ENCODE peak calls at places on chromosomes 12 and 14, in four cellular contexts. One of them, this sample, is unnamed.
A peak's percentile ranks its signal among the peaks of the same experiment; 100 is the strongest.

GRCh38 chr12:113388351-113388750 is 15.3 kb downstream of the SDS start:
- DNase-seq in K562: no peak
- DNase-seq in GM12878: no peak
- DNase-seq in HepG2: no peak
- DNase-seq in this sample: no peak

GRCh38 chr12:20863056-20863455 is 52.6 kb downstream of the SLCO1B3 start:
- DNase-seq in K562: no peak
- DNase-seq in GM12878: no peak
- DNase-seq in HepG2: no peak
- DNase-seq in this sample: no peak

GRCh38 chr14:40574780-40575179 is 1031.9 kb upstream of the LRFN5 start:
- DNase-seq in K562: no peak
- DNase-seq in GM12878: no peak
- DNase-seq in HepG2: no peak
- DNase-seq in this sample: no peak

GRCh38 chr12:79375050-79375449 is 315.7 kb downstream of the PAWR start:
- DNase-seq in K562: no peak
- DNase-seq in GM12878: no peak
- DNase-seq in HepG2: no peak
- DNase-seq in this sample: no peak

GRCh38 chr12:103268831-103269514 is 226.8 kb downstream of the C12orf42 start:
- DNase-seq in K562: no peak
- DNase-seq in GM12878: no peak
- DNase-seq in HepG2: no peak
- DNase-seq in this sample: no peak

GRCh38 chr12:124231980-124232653 is 62.8 kb upstream of the RFLNA start:
- DNase-seq in K562: no peak
- DNase-seq in GM12878: no peak
- DNase-seq in HepG2: no peak
- DNase-seq in this sample: no peak

GRCh38 chr14:81942071-81942470 is 408.4 kb upstream of the SEL1L start:
- DNase-seq in K562: no peak
- DNase-seq in GM12878: no peak
- DNase-seq in HepG2: no peak
- DNase-seq in this sample: no peak

GRCh38 chr12:121224591-121224990 is 14.7 kb downstream of the P2RX4 start:
- DNase-seq in K562: no peak
- DNase-seq in GM12878: no peak
- DNase-seq in HepG2: no peak
- DNase-seq in this sample: no peak

GRCh38 chr12:99087278-99087677 is 442.2 kb downstream of the APAF1 start:
- DNase-seq in K562: no peak
- DNase-seq in GM12878: no peak
- DNase-seq in HepG2: no peak
- DNase-seq in this sample: no peak

GRCh38 chr12:76568888-76569551 is 9.4 kb upstream of the OSBPL8 start:
- DNase-seq in K562: no peak
- DNase-seq in GM12878: no peak
- DNase-seq in HepG2: no peak
- DNase-seq in this sample: no peak

GRCh38 chr12:91931110-91931509 is 214.5 kb downstream of the BTG1 start:
- DNase-seq in K562: no peak
- DNase-seq in GM12878: no peak
- DNase-seq in HepG2: no peak
- DNase-seq in this sample: no peak

GRCh38 chr14:67191768-67192290 is 2.6 kb downstream of the GARIN2 start:
- DNase-seq in K562: no peak
- DNase-seq in GM12878: no peak
- DNase-seq in HepG2: no peak
- DNase-seq in this sample: no peak

GRCh38 chr12:53217930-53218307 is 10.9 kb upstream of the ITGB7 start:
- DNase-seq in K562: no peak
- DNase-seq in GM12878: no peak
- DNase-seq in HepG2: no peak
- DNase-seq in this sample: no peak

DNA sequence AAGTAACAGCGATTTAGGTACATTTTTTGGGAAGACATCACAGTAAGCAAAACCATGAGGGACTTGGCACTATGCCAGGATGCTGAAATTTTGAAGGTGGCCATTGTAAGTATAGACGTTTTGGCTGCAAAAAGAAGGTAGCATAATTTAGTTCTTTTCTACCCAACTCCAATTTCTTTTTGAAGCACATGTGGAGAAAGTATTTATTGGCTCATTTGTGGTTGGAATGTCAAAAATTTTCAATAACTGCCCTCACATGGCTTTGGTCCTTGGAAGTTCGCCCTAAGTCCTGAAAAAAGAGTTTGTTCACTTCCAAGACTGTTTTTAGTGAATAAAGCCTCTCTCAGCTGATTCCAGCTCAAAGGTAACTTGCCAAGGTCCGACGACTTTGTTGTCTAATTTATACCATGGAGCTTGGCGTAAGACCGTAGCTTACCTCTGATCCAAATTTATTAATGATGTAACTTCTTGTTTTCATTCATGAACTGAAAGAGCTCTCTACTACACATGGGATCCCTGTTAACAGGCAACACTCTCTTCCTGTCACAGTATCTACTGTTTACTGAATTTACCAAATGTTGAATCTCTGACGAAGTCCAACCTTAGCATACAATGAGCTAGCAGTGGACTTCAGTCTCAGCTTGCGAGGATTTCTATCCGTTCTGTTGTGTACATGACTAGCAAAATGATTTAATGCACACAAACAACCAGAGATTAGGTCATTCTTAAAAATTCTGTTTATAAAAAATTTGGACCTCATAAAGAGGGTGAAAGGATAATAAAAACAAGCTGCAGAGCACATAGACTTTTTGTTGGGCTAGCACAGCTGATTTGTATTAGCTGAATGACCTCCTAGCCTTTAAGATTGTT is 49.0 kb downstream of the MSRB3 start:
- DNase-seq in K562: no peak
- DNase-seq in GM12878: no peak
- DNase-seq in HepG2: peak; percentile 97
- DNase-seq in this sample: no peak
- TF ChIP-seq TARDBP in K562: no peak
- TF ChIP-seq TARDBP in GM12878: no peak
- TF ChIP-seq TARDBP in HepG2: peak; percentile 41
- TF ChIP-seq TARDBP in this sample: no peak

DNA sequence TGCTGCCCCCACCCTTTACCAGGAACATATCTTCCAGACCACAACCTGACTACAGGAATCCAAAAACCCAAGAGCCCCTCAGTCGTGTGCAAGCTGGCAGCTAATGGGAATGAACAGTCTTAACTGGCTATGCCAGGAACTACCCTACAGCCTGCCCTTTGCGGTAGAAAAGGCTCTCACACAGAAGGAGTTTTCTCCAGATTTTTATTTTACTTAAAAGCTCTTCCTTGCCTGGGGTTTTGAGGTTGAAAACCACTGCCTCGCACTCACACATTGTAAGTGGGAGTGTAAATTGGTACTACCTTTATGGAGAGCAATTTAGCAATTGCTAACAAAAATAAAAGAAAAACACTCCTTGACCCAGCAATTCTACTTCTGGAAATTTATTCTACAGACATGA is 28.2 kb downstream of the PITPNM2 start:
- DNase-seq in K562: no peak
- DNase-seq in GM12878: no peak
- DNase-seq in HepG2: no peak
- DNase-seq in this sample: no peak
- TF ChIP-seq BHLHE40 in K562: no peak
- TF ChIP-seq BHLHE40 in GM12878: no peak
- TF ChIP-seq BHLHE40 in HepG2: no peak
- TF ChIP-seq BHLHE40 in this sample: no peak

GRCh38 chr12:4084631-4085030 is 188.9 kb upstream of the CCND2 start:
- DNase-seq in K562: no peak
- DNase-seq in GM12878: no peak
- DNase-seq in HepG2: no peak
- DNase-seq in this sample: no peak
- TF ChIP-seq TARDBP in K562: no peak
- TF ChIP-seq TARDBP in GM12878: no peak
- TF ChIP-seq TARDBP in HepG2: no peak
- TF ChIP-seq TARDBP in this sample: no peak

GRCh38 chr14:52329678-52330376 is 15.7 kb downstream of the PTGER2 start:
- DNase-seq in K562: no peak
- DNase-seq in GM12878: no peak
- DNase-seq in HepG2: no peak
- DNase-seq in this sample: no peak

GRCh38 chr14:52325126-52325525 is 11.0 kb downstream of the PTGER2 start:
- DNase-seq in K562: no peak
- DNase-seq in GM12878: peak; percentile 92
- DNase-seq in HepG2: no peak
- DNase-seq in this sample: no peak

GRCh38 chr14:52327374-52328226 is 13.5 kb downstream of the PTGER2 start:
- DNase-seq in K562: no peak
- DNase-seq in GM12878: no peak
- DNase-seq in HepG2: no peak
- DNase-seq in this sample: no peak

GRCh38 chr14:52325632-52326031 is 11.5 kb downstream of the PTGER2 start:
- DNase-seq in K562: no peak
- DNase-seq in GM12878: no peak
- DNase-seq in HepG2: no peak
- DNase-seq in this sample: no peak

GRCh38 chr14:52328286-52328685 is 14.2 kb downstream of the PTGER2 start:
- DNase-seq in K562: no peak
- DNase-seq in GM12878: no peak
- DNase-seq in HepG2: no peak
- DNase-seq in this sample: no peak
- TF ChIP-seq BHLHE40 in K562: no peak
- TF ChIP-seq BHLHE40 in GM12878: no peak
- TF ChIP-seq BHLHE40 in HepG2: no peak
- TF ChIP-seq BHLHE40 in this sample: no peak

DNA sequence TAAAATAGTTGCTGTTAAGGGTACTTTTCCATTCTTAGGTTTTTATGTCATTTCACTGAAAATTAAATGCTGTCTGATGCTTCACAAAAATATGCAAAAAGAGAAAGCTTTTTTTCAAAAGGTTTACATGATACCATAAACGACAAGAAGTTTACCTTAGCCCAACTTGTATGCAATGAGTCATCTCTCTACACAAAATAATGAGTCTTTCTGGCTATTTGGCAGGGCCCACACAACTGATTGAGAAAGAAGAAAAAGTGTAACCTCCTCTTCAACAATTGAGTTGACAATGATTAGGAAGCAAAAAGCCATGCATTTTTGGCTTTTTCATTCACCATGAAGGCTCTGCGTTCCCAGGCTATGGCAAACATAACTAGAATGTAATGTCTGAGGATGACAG is 165.4 kb upstream of the CPNE8 start:
- DNase-seq in K562: no peak
- DNase-seq in GM12878: no peak
- DNase-seq in HepG2: no peak
- DNase-seq in this sample: no peak
- TF ChIP-seq TARDBP in K562: no peak
- TF ChIP-seq TARDBP in GM12878: no peak
- TF ChIP-seq TARDBP in HepG2: no peak
- TF ChIP-seq TARDBP in this sample: no peak

DNA sequence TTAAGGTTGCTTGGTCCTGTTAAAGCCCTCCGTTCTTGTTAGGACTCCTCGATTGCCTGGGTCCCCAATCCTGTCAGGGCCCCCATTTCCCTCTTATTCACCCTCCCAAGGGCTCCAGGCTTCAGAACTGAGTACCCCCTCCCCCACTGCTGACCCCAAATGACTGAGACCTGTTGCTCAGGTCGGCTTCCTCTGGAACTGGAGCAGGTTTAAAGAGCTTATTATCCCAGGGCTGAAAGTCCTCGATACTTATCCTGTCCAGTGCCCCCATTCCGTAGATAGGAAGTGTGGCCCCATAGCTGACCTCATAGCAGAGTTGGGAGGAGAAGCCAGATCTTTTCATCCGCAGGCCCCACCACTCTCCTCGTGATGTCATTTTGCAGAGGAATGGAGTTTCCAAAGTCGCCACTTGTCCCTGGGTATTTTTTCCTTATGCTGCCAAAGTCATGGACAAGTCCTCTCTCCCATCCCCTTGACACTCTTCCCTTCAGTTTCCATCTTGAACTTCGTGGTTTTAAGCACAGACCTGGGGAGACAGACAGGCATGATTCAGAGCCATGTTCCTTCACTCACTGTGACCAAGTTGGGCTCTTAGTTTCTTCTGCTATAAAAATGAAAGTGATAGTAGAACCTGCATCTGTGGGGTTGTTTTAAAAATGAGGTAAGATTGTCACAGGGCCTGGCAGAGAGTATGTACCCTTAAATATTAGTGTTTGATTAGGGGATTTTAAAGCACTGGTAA is 1.2 kb downstream of the USP30 start:
- DNase-seq in K562: peak; percentile 29
- DNase-seq in GM12878: peak; percentile 28
- DNase-seq in HepG2: peak; percentile 49
- DNase-seq in this sample: no peak
- TF ChIP-seq BHLHE40 in K562: no peak
- TF ChIP-seq BHLHE40 in GM12878: no peak
- TF ChIP-seq BHLHE40 in HepG2: no peak
- TF ChIP-seq BHLHE40 in this sample: no peak

GRCh38 chr12:51593539-51593938 is 2.5 kb downstream of the SCN8A start:
- DNase-seq in K562: no peak
- DNase-seq in GM12878: no peak
- DNase-seq in HepG2: peak; percentile 20
- DNase-seq in this sample: peak; percentile 36
- TF ChIP-seq TARDBP in K562: no peak
- TF ChIP-seq TARDBP in GM12878: no peak
- TF ChIP-seq TARDBP in HepG2: no peak
- TF ChIP-seq TARDBP in this sample: peak; percentile 19

DNA sequence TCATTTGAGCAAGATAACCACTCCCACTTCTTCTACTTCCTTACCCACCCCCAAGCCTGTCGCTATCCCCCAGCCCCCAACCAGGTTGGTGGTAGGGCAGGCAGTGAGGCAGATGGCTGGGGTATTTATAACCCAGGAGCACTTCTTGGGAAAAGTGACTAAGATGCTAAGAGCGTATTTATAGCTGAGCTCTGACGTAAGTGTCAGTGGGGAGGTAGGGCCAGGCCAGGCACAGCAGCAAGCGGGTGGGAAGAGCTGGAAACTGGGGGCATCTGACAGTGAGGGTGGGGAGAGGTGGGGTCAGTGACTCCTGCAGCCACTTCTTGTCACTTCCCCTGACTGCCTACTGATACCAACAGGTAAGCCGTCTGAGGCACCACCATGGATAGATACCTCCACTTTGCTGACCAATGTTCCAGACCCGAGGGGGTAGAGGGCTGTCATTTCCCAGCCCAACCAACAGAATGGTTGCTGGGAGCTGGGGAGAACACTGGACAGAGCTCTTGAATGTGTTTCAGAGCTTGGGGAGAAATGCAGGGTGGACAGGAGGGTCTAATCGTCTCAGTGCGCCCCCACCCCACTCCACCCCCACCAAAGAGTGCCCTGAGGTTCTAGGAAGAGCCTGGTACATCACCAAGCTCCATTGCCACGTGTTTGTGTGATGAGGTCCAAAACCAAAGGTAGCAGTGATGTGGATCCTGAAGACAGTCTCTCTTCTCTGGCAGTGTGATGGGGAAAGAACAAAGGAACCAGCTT is 2.7 kb upstream of the INHBE start:
- DNase-seq in K562: no peak
- DNase-seq in GM12878: no peak
- DNase-seq in HepG2: no peak
- DNase-seq in this sample: no peak
- TF ChIP-seq BHLHE40 in K562: no peak
- TF ChIP-seq BHLHE40 in GM12878: no peak
- TF ChIP-seq BHLHE40 in HepG2: no peak
- TF ChIP-seq BHLHE40 in this sample: no peak

GRCh38 chr14:31927348-31927826 is 149.7 kb upstream of the ARHGAP5 start:
- DNase-seq in K562: no peak
- DNase-seq in GM12878: no peak
- DNase-seq in HepG2: peak; percentile 44
- DNase-seq in this sample: peak; percentile 32
- TF ChIP-seq TARDBP in K562: no peak
- TF ChIP-seq TARDBP in GM12878: no peak
- TF ChIP-seq TARDBP in HepG2: no peak
- TF ChIP-seq TARDBP in this sample: no peak

This sample was measured in HEK293T.